ENCODE peak calls at places on chromosomes 4 and X, in eight cellular contexts. E is HCT116, X is body of pancreas, H is HepG2, C is K562, S is A549, K is right lobe of liver, J is gastrocnemius medialis. I is an unnamed sample.

GRCh38 chrX:3232262-3232950 is 114.0 kb downstream of the MXRA5 start:
- ATAC-seq in S (no peak), E (no peak), C (no peak), J (no peak), K (no peak), H (no peak), X (peak; percentile 15), I (no peak)

GRCh38 chrX:40021647-40022046 is 76.1 kb downstream of the BCOR start:
- ATAC-seq in J (no peak), X (no peak), K (no peak), S (no peak), C (no peak), H (no peak), E (no peak), I (no peak)

GRCh38 chr4:109915385-109916002 is 2.8 kb downstream of the EGF start:
- ATAC-seq in J (peak; percentile 73), H (no peak), K (no peak), C (no peak), S (no peak), E (no peak), X (peak; percentile 7), I (no peak)

GRCh38 chrX:16771483-16772398 is 14.5 kb upstream of the TXLNG start:
- ATAC-seq in H (peak; percentile 91), X (no peak), C (peak; percentile 96), J (no peak), K (no peak), S (peak; percentile 95), E (peak; percentile 88), I (no peak)

GRCh38 chrX:12866451-12867377 is at the start of gene TLR7:
- ATAC-seq in J (no peak), H (no peak), C (no peak), K (no peak), E (no peak), S (no peak), X (no peak), I (no peak)

GRCh38 chrX:132481449-132481848 is 7.4 kb downstream of the MBNL3 start:
- ATAC-seq in K (no peak), H (no peak), X (no peak), S (no peak), E (no peak), J (no peak), C (no peak), I (no peak)

GRCh38 chr4:42371306-42372063 is 25.8 kb upstream of the SHISA3 start:
- ATAC-seq in C (no peak), X (no peak), S (peak; percentile 63), E (peak; percentile 55), K (peak; percentile 55), J (no peak), H (peak; percentile 52), I (no peak)

GRCh38 chr4:184621518-184621917 is 27.7 kb downstream of the CASP3 start:
- ATAC-seq in E (no peak), X (no peak), S (no peak), C (no peak), J (no peak), K (no peak), H (peak; percentile 7), I (no peak)

GRCh38 chr4:40132816-40133215 is 64.0 kb upstream of the RHOH start:
- ATAC-seq in E (no peak), C (no peak), K (no peak), H (no peak), X (no peak), S (no peak), J (no peak), I (no peak)

GRCh38 chr4:98261291-98262271 is at the start of gene RAP1GDS1:
- ATAC-seq in K (peak; percentile 20), E (peak; percentile 18), C (peak; percentile 19), S (peak; percentile 48), X (peak; percentile 13), H (peak; percentile 30), J (peak; percentile 65), I (peak; percentile 19)

GRCh38 chr4:113641025-113641431 is 120.5 kb downstream of the CAMK2D start:
- ATAC-seq in S (no peak), E (no peak), X (peak; percentile 63), K (peak; percentile 83), J (no peak), H (peak; percentile 81), C (no peak), I (no peak)
- H3K4me1 ChIP-seq in S (peaks cover 94% of the 10 kb centered on the region), E (peaks cover 23% of the 10 kb centered on the region), X (peaks cover 63% of the 10 kb centered on the region), K (peaks cover 18% of the 10 kb centered on the region), J (peaks cover 42% of the 10 kb centered on the region), H (peaks cover 94% of the 10 kb centered on the region), C (no peaks in the 10 kb centered on the region), I (peaks cover 5% of the 10 kb centered on the region)

GRCh38 chr4:38672247-38673071 is 8.5 kb downstream of the KLF3 start:
- ATAC-seq in E (peak; percentile 23), J (no peak), H (peak; percentile 47), X (no peak), S (peak; percentile 39), K (no peak), C (peak; percentile 63), I (peak; percentile 2)
- TF ChIP-seq POLR2A in E (no peak), J (no peak), H (no peak), X (no peak), S (no peak), K (no peak), C (peak; percentile 31), I (no peak)

GRCh38 chr4:8278421-8279287 is 9.1 kb downstream of the HTRA3 start:
- ATAC-seq in J (no peak), S (peak; percentile 42), C (no peak), X (peak; percentile 19), H (no peak), K (no peak), E (no peak), I (no peak)

GRCh38 chr4:8277356-8278008 is 7.9 kb downstream of the HTRA3 start:
- ATAC-seq in C (no peak), X (no peak), H (no peak), J (no peak), K (no peak), S (peak; percentile 23), E (peak; percentile 23), I (no peak)

GRCh38 chr4:8279321-8280157 is 10.0 kb downstream of the HTRA3 start:
- ATAC-seq in E (no peak), S (no peak), C (no peak), H (no peak), X (no peak), J (no peak), K (no peak), I (no peak)

GRCh38 chr4:8276358-8277240 is 7.0 kb downstream of the HTRA3 start:
- ATAC-seq in E (no peak), X (no peak), S (peak; percentile 7), J (peak; percentile 64), C (no peak), H (no peak), K (no peak), I (peak; percentile 6)

GRCh38 chr4:8278009-8278395 is 8.4 kb downstream of the HTRA3 start:
- ATAC-seq in J (no peak), E (peak; percentile 18), K (no peak), C (peak; percentile 23), H (no peak), S (peak; percentile 44), X (no peak), I (no peak)
- H3K4me1 ChIP-seq in J (peaks cover 47% of the 10 kb centered on the region), E (no peaks in the 10 kb centered on the region), K (no peaks in the 10 kb centered on the region), C (no peaks in the 10 kb centered on the region), H (no peaks in the 10 kb centered on the region), S (peaks cover 33% of the 10 kb centered on the region), X (no peaks in the 10 kb centered on the region), I (no peaks in the 10 kb centered on the region)

GRCh38 chr4:167897116-167897515 is 195.2 kb upstream of the ANXA10 start:
- ATAC-seq in H (peak; percentile 65), K (no peak), C (no peak), S (no peak), X (peak; percentile 55), J (no peak), E (peak; percentile 88), I (no peak)
- TF ChIP-seq POLR2A in H (no peak), K (no peak), C (no peak), S (no peak), X (no peak), J (no peak), E (no peak), I (no peak)

DNA sequence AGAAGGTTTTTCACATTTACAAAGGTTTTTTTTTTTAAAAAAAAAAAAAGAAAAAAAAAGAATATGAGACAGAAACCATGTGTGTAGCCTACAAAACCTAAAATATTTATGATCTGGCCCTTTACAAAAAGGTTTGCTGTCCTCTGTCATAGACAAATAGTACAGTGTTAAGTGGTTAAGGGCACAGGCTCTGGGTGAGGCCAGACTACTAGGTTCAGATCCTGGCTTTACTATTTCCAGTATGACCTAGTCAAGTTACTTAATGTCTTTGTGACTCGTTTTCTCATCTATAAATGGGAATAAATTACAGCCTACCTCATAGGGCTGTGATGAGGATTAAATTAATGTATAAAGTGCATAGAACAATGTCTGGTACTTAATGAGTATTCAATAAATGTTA is 56.5 kb downstream of the GAB1 start:
- ATAC-seq in X (no peak), E (no peak), H (no peak), C (no peak), S (no peak), J (no peak), K (no peak), I (no peak)
- H3K4me1 ChIP-seq in X (peaks cover 26% of the 10 kb centered on the region), E (no peaks in the 10 kb centered on the region), H (peaks cover 30% of the 10 kb centered on the region), C (peaks cover 3% of the 10 kb centered on the region), S (peaks cover 22% of the 10 kb centered on the region), J (peaks cover 94% of the 10 kb centered on the region), K (peaks cover 17% of the 10 kb centered on the region), I (peaks cover 51% of the 10 kb centered on the region)